ENCODE peak calls at places on chromosomes 7 and 10, in six cellular contexts. Y is EH, J is H54, I is glutamatergic neuron, Q is cardiac fibroblast, M is epithelial cell of prostate. C is an unnamed sample.

GRCh38 chr10:49585387-49585786 is 24.7 kb upstream of the SLC18A3 start:
- DNase-seq in Y (peak), J (no peak), I (no peak), Q (no peak), M (no peak), C (peak)

GRCh38 chr10:44647877-44648542 is 263.1 kb upstream of the CXCL12 start:
- DNase-seq in Y (peak), J (no peak), I (no peak), Q (peak), M (no peak), C (peak)

GRCh38 chr7:151465169-151465568 is 25.2 kb upstream of the CRYGN start:
- DNase-seq in Y (no peak), J (no peak), I (no peak), Q (no peak), M (no peak), C (no peak)

GRCh38 chr7:135971366-135971725 is 5.8 kb downstream of the MTPN start:
- DNase-seq in Y (no peak), J (no peak), I (no peak), Q (no peak), M (no peak), C (no peak)

GRCh38 chr10:72365106-72365505 is 10.4 kb upstream of the DNAJB12 start:
- DNase-seq in Y (no peak), J (no peak), I (no peak), Q (no peak), M (no peak), C (no peak)

GRCh38 chr10:61325596-61325995 is 127.6 kb downstream of the TMEM26 start:
- DNase-seq in Y (no peak), J (no peak), I (no peak), Q (no peak), M (no peak), C (no peak)

GRCh38 chr7:154505362-154505761 is 453.2 kb downstream of the DPP6 start:
- DNase-seq in Y (no peak), J (no peak), I (no peak), Q (no peak), M (no peak), C (no peak)

GRCh38 chr7:2440608-2441245 is 35.5 kb downstream of the GRIFIN start:
- DNase-seq in Y (no peak), J (no peak), I (no peak), Q (no peak), M (peak), C (no peak)

GRCh38 chr7:110675383-110676103 is 415.4 kb upstream of the LRRN3 start:
- DNase-seq in Y (no peak), J (no peak), I (no peak), Q (no peak), M (no peak), C (no peak)

GRCh38 chr10:6729071-6729773 is 149.1 kb upstream of the PRKCQ start:
- DNase-seq in Y (peak), J (peak), I (no peak), Q (peak), M (no peak), C (peak)

GRCh38 chr7:131540491-131541162 is 15.8 kb downstream of the PODXL start:
- DNase-seq in Y (no peak), J (no peak), I (no peak), Q (peak), M (no peak), C (no peak)

GRCh38 chr7:45460379-45460778 is 113.8 kb upstream of the ADCY1 start:
- DNase-seq in Y (no peak), J (no peak), I (no peak), Q (no peak), M (no peak), C (no peak)

GRCh38 chr10:12848439-12849173 is 152.9 kb downstream of the CCDC3 start:
- DNase-seq in Y (no peak), J (no peak), I (no peak), Q (no peak), M (no peak), C (no peak)

GRCh38 chr10:18429335-18429734 is 222.1 kb downstream of the NSUN6 start:
- DNase-seq in Y (no peak), J (no peak), I (no peak), Q (no peak), M (no peak), C (peak)

GRCh38 chr10:88946200-88946599 is 6.4 kb downstream of the ACTA2 start:
- DNase-seq in Y (no peak), J (no peak), I (no peak), Q (no peak), M (no peak), C (no peak)

GRCh38 chr10:50281967-50282522 is 30.7 kb upstream of the ASAH2 start:
- DNase-seq in Y (no peak), J (no peak), I (no peak), Q (no peak), M (no peak), C (no peak)

GRCh38 chr10:640673-641045 is 48.8 kb downstream of the DIP2C start:
- DNase-seq in Y (no peak), J (no peak), I (no peak), Q (no peak), M (no peak), C (no peak)

GRCh38 chr10:112986791-112987190 is 36.7 kb downstream of the TCF7L2 start:
- DNase-seq in Y (peak), J (no peak), I (no peak), Q (peak), M (no peak), C (no peak)

GRCh38 chr10:113441220-113441619 is 111.6 kb upstream of the HABP2 start:
- DNase-seq in Y (peak), J (no peak), I (no peak), Q (no peak), M (no peak), C (no peak)

GRCh38 chr7:28409716-28410627 is 2.3 kb upstream of the CREB5 start:
- DNase-seq in Y (peak), J (no peak), I (peak), Q (peak), M (no peak), C (peak)

GRCh38 chr7:17558558-17559332 is 260.3 kb downstream of the AHR start:
- DNase-seq in Y (no peak), J (no peak), I (no peak), Q (peak), M (peak), C (peak)

GRCh38 chr10:72685264-72685921 is 6.5 kb upstream of the MCU start:
- DNase-seq in Y (no peak), J (no peak), I (no peak), Q (no peak), M (no peak), C (no peak)

GRCh38 chr10:29099415-29099814 is 189.5 kb upstream of the LYZL1 start:
- DNase-seq in Y (no peak), J (no peak), I (no peak), Q (no peak), M (no peak), C (no peak)

GRCh38 chr7:37149019-37149814 is 299.4 kb downstream of the ELMO1 start:
- DNase-seq in Y (no peak), J (no peak), I (no peak), Q (peak), M (no peak), C (no peak)

GRCh38 chr10:102555781-102556328 is 52.1 kb downstream of the SUFU start:
- DNase-seq in Y (peak), J (peak), I (no peak), Q (peak), M (peak), C (peak)

GRCh38 chr10:12980080-12980656 is 21.3 kb downstream of the CCDC3 start:
- DNase-seq in Y (no peak), J (no peak), I (peak), Q (no peak), M (no peak), C (no peak)

GRCh38 chr7:80950550-80950967 is 31.7 kb upstream of the SEMA3C start:
- DNase-seq in Y (no peak), J (no peak), I (no peak), Q (peak), M (no peak), C (no peak)

GRCh38 chr7:37960483-37960882 is 40.0 kb downstream of the EPDR1 start:
- DNase-seq in Y (no peak), J (no peak), I (no peak), Q (no peak), M (no peak), C (no peak)

GRCh38 chr10:70053896-70054641 is 1.4 kb downstream of the MACROH2A2 start:
- DNase-seq in Y (no peak), J (no peak), I (peak), Q (peak), M (no peak), C (no peak)

GRCh38 chr7:102251531-102252372 is 34.9 kb upstream of the SH2B2 start:
- DNase-seq in Y (no peak), J (no peak), I (no peak), Q (no peak), M (no peak), C (no peak)

GRCh38 chr7:133556070-133556469 is 303.2 kb downstream of the EXOC4 start:
- DNase-seq in Y (no peak), J (no peak), I (no peak), Q (no peak), M (no peak), C (no peak)

GRCh38 chr7:43725251-43725650 is 4.1 kb downstream of the COA1 start:
- DNase-seq in Y (no peak), J (no peak), I (no peak), Q (no peak), M (no peak), C (peak)

GRCh38 chr10:484441-484924 is 205.0 kb downstream of the DIP2C start:
- DNase-seq in Y (peak), J (peak), I (no peak), Q (peak), M (no peak), C (peak)

GRCh38 chr10:122044045-122044661 is 55.2 kb downstream of the TACC2 start:
- DNase-seq in Y (peak), J (no peak), I (peak), Q (peak), M (no peak), C (peak)

GRCh38 chr7:29968683-29969457 is 20.7 kb downstream of the SCRN1 start:
- DNase-seq in Y (peak), J (peak), I (no peak), Q (peak), M (no peak), C (peak)

GRCh38 chr7:46627038-46627315 is 705.9 kb upstream of the IGFBP3 start:
- DNase-seq in Y (peak), J (no peak), I (no peak), Q (no peak), M (no peak), C (peak)